ENCODE peak calls at places on chromosomes 12 and 14, in ten cellular contexts. E, H, Z, L, K, P, S, D, C and W are unnamed samples.

GRCh38 chr12:3289702-3290101 is 201.3 kb upstream of the PRMT8 start:
- DNase-seq in E (no peak), H (no peak), Z (no peak), L (no peak), K (no peak), P (no peak), S (no peak), D (no peak), C (no peak), W (no peak)

GRCh38 chr14:101371691-101372493 is 189.4 kb upstream of the DIO3 start:
- DNase-seq in E (no peak), H (no peak), Z (no peak), L (no peak), K (no peak), P (no peak), S (no peak), D (no peak), C (no peak), W (no peak)

GRCh38 chr14:103361868-103362267 is 23.3 kb upstream of the MARK3 start:
- DNase-seq in E (no peak), H (no peak), Z (no peak), L (no peak), K (no peak), P (no peak), S (peak; percentile 96), D (no peak), C (peak; percentile 87), W (no peak)

GRCh38 chr14:105281354-105282097 is 19.3 kb downstream of the BRF1 start:
- DNase-seq in E (no peak), H (peak; percentile 74), Z (peak; percentile 41), L (peak; percentile 90), K (no peak), P (no peak), S (peak; percentile 64), D (no peak), C (no peak), W (peak; percentile 65)

GRCh38 chr14:34122650-34123049 is 171.8 kb upstream of the EGLN3 start:
- DNase-seq in E (no peak), H (no peak), Z (no peak), L (no peak), K (no peak), P (no peak), S (no peak), D (no peak), C (no peak), W (no peak)

GRCh38 chr12:24380122-24380521 is 430.7 kb upstream of the SOX5 start:
- DNase-seq in E (no peak), H (no peak), Z (no peak), L (peak; percentile 11), K (no peak), P (no peak), S (no peak), D (no peak), C (no peak), W (peak; percentile 83)

GRCh38 chr14:99205086-99205688 is 66.8 kb downstream of the BCL11B start:
- DNase-seq in E (no peak), H (no peak), Z (no peak), L (no peak), K (no peak), P (no peak), S (no peak), D (no peak), C (no peak), W (no peak)

GRCh38 chr12:62917066-62917465 is 17.9 kb downstream of the PPM1H start:
- DNase-seq in E (no peak), H (no peak), Z (no peak), L (no peak), K (no peak), P (no peak), S (no peak), D (no peak), C (no peak), W (peak; percentile 39)

GRCh38 chr12:1796515-1797010 is 23.8 kb upstream of the LRTM2 start:
- DNase-seq in E (no peak), H (peak; percentile 62), Z (no peak), L (peak; percentile 67), K (no peak), P (no peak), S (peak; percentile 59), D (no peak), C (no peak), W (no peak)

GRCh38 chr14:74507085-74507484 is 13.5 kb downstream of the ISCA2 start:
- DNase-seq in E (no peak), H (no peak), Z (no peak), L (no peak), K (no peak), P (no peak), S (no peak), D (no peak), C (no peak), W (peak; percentile 40)

GRCh38 chr12:10331642-10332239 is 24.1 kb downstream of the KLRD1 start:
- DNase-seq in E (no peak), H (peak; percentile 39), Z (peak; percentile 18), L (peak; percentile 48), K (peak; percentile 9), P (no peak), S (peak; percentile 48), D (peak; percentile 22), C (peak; percentile 15), W (peak; percentile 48)

GRCh38 chr14:24429395-24430142 is at the start of the genes CBLN3 and KHNYN:
- DNase-seq in E (peak; percentile 80), H (peak; percentile 98), Z (peak; percentile 75), L (peak; percentile 97), K (peak; percentile 87), P (peak; percentile 91), S (peak; percentile 95), D (peak; percentile 57), C (peak; percentile 86), W (peak; percentile 94)

GRCh38 chr12:32399373-32400113 is at the start of gene FGD4:
- DNase-seq in E (peak; percentile 91), H (peak; percentile 87), Z (peak; percentile 81), L (peak; percentile 93), K (peak; percentile 92), P (peak; percentile 88), S (peak; percentile 85), D (peak; percentile 91), C (peak; percentile 16), W (peak; percentile 99)

GRCh38 chr14:105540811-105541210 is 14.4 kb downstream of the TMEM121 start:
- DNase-seq in E (no peak), H (no peak), Z (no peak), L (no peak), K (no peak), P (no peak), S (no peak), D (no peak), C (no peak), W (no peak)

GRCh38 chr14:61516125-61516740 is 179.1 kb upstream of the HIF1A start:
- DNase-seq in E (no peak), H (no peak), Z (no peak), L (no peak), K (no peak), P (no peak), S (no peak), D (no peak), C (no peak), W (peak; percentile 3)

GRCh38 chr14:71651228-71651627 is 281.0 kb upstream of the RGS6 start:
- DNase-seq in E (no peak), H (no peak), Z (no peak), L (no peak), K (no peak), P (no peak), S (peak; percentile 82), D (no peak), C (peak; percentile 78), W (no peak)

GRCh38 chr12:77521458-77522115 is 309.1 kb upstream of the NAV3 start:
- DNase-seq in E (no peak), H (no peak), Z (no peak), L (no peak), K (no peak), P (no peak), S (peak; percentile 2), D (no peak), C (no peak), W (no peak)